ENCODE peak calls at places on chromosome 15, in five cellular contexts. U is epithelial cell of esophagus, K is esophagus muscularis mucosa, P is SJSA1, L is ecto neural progenitor cell. W is an unnamed sample.
A peak's percentile ranks its signal among the peaks of the same experiment; 100 is the strongest.

GRCh38 chr15:65323071-65323511 is 18.6 kb downstream of the RNU5B-1 start:
- DNase-seq in U (no peak), K (no peak), P (no peak), L (no peak), W (no peak)

GRCh38 chr15:76139368-76140068 is 79.7 kb downstream of the TMEM266 start:
- DNase-seq in U (peak; percentile 82), K (no peak), P (peak; percentile 55), L (peak; percentile 87), W (no peak)

GRCh38 chr15:58357529-58358476 is 74.0 kb upstream of the LIPC start:
- DNase-seq in U (peak; percentile 22), K (peak; percentile 78), P (no peak), L (no peak), W (no peak)

GRCh38 chr15:67240235-67241131 is 14.0 kb downstream of the AAGAB start:
- DNase-seq in U (peak; percentile 54), K (no peak), P (peak; percentile 9), L (no peak), W (no peak)

GRCh38 chr15:82901114-82901805 is 51.3 kb downstream of the HOMER2 start:
- DNase-seq in U (no peak), K (no peak), P (no peak), L (no peak), W (no peak)

GRCh38 chr15:40333922-40334492 is 6.7 kb downstream of the CCDC9B start:
- DNase-seq in U (peak; percentile 72), K (peak; percentile 95), P (peak; percentile 49), L (no peak), W (no peak)

GRCh38 chr15:68210821-68211655 is 5.9 kb upstream of the CALML4 start:
- DNase-seq in U (peak; percentile 39), K (no peak), P (no peak), L (peak; percentile 89), W (no peak)

GRCh38 chr15:63832620-63833245 is 1.0 kb downstream of the HERC1 start:
- DNase-seq in U (peak; percentile 21), K (no peak), P (no peak), L (no peak), W (no peak)

GRCh38 chr15:70974004-70974832 is 81.6 kb downstream of the LRRC49 start:
- DNase-seq in U (peak; percentile 66), K (no peak), P (peak; percentile 10), L (no peak), W (peak; percentile 18)

GRCh38 chr15:92921215-92922131 is 21.3 kb downstream of the CHD2 start:
- DNase-seq in U (peak; percentile 97), K (no peak), P (no peak), L (no peak), W (peak; percentile 98)

GRCh38 chr15:34795267-34796081 is at the start of gene ACTC1:
- DNase-seq in U (peak; percentile 54), K (no peak), P (peak; percentile 41), L (peak; percentile 74), W (no peak)

GRCh38 chr15:35306361-35306981 is 221.4 kb upstream of the NANOGP8 start:
- DNase-seq in U (peak; percentile 76), K (no peak), P (peak; percentile 15), L (no peak), W (no peak)

GRCh38 chr15:73368301-73369072 is at the start of gene HCN4:
- DNase-seq in U (peak; percentile 19), K (no peak), P (no peak), L (peak; percentile 83), W (no peak)

GRCh38 chr15:64686130-64686735 is 89.2 kb downstream of the RBPMS2 start:
- DNase-seq in U (peak; percentile 58), K (no peak), P (peak; percentile 42), L (no peak), W (no peak)

GRCh38 chr15:29936353-29937049 is 114.2 kb upstream of the TJP1 start:
- DNase-seq in U (peak; percentile 90), K (no peak), P (no peak), L (no peak), W (no peak)

GRCh38 chr15:95458736-95459135 is 871.8 kb upstream of the NR2F2 start:
- DNase-seq in U (no peak), K (no peak), P (no peak), L (no peak), W (no peak)

GRCh38 chr15:70277556-70277955 is 179.8 kb upstream of the TLE3 start:
- DNase-seq in U (no peak), K (no peak), P (no peak), L (no peak), W (no peak)

GRCh38 chr15:58606577-58607080 is 142.9 kb downstream of the ADAM10 start:
- DNase-seq in U (no peak), K (no peak), P (no peak), L (no peak), W (no peak)

GRCh38 chr15:79212589-79213139 is 69.9 kb upstream of the ANKRD34C start:
- DNase-seq in U (no peak), K (no peak), P (no peak), L (peak; percentile 78), W (no peak)

GRCh38 chr15:87118424-87118823 is 1038.8 kb downstream of the AGBL1 start:
- DNase-seq in U (no peak), K (no peak), P (no peak), L (no peak), W (no peak)